ENCODE peak calls at places on chromosomes 3 and 15, in ten cellular contexts. W, L, D, H, R, A, O, N, G and C are unnamed samples.

GRCh38 chr3:189629803-189630455 is 1.3 kb upstream of the TP63 start:
- DNase-seq in G (no peak), W (peak), N (no peak), H (no peak), A (no peak), O (no peak), D (no peak), L (no peak), R (peak), C (peak)

GRCh38 chr3:195999896-196000295 is 82.0 kb downstream of the TFRC start:
- DNase-seq in N (no peak), H (no peak), D (no peak), W (no peak), O (no peak), G (no peak), L (no peak), R (no peak), A (no peak), C (no peak)

GRCh38 chr3:195219351-195220045 is 51.5 kb downstream of the XXYLT1 start:
- DNase-seq in L (no peak), O (no peak), G (no peak), W (no peak), A (no peak), H (no peak), N (no peak), R (no peak), D (no peak), C (no peak)

GRCh38 chr15:92394327-92395175 is 870 bp downstream of the ST8SIA2 start:
- DNase-seq in H (no peak), O (no peak), L (peak), N (no peak), A (peak), R (no peak), W (no peak), D (no peak), G (no peak), C (no peak)

GRCh38 chr3:191476053-191476787 is 15.3 kb downstream of the PYDC2 start:
- DNase-seq in L (peak), R (peak), A (no peak), N (no peak), W (no peak), H (no peak), D (no peak), G (no peak), O (no peak), C (no peak)

GRCh38 chr3:79604681-79605080 is 163.1 kb downstream of the ROBO1 start:
- DNase-seq in A (no peak), G (no peak), W (no peak), D (no peak), N (no peak), R (peak), H (no peak), L (no peak), O (no peak), C (no peak)

GRCh38 chr15:95574053-95574452 is 756.4 kb upstream of the NR2F2 start:
- DNase-seq in D (no peak), G (no peak), N (no peak), L (no peak), R (no peak), W (no peak), A (no peak), O (no peak), H (no peak), C (no peak)

GRCh38 chr15:91787198-91787597 is 66.3 kb upstream of the SLCO3A1 start:
- DNase-seq in L (no peak), H (no peak), D (no peak), O (no peak), R (no peak), W (no peak), G (no peak), A (no peak), N (no peak), C (no peak)

GRCh38 chr3:45426161-45426560 is 37.8 kb downstream of the LARS2 start:
- DNase-seq in W (no peak), R (no peak), O (no peak), H (no peak), D (no peak), A (peak), G (no peak), L (peak), N (no peak), C (no peak)

DNA sequence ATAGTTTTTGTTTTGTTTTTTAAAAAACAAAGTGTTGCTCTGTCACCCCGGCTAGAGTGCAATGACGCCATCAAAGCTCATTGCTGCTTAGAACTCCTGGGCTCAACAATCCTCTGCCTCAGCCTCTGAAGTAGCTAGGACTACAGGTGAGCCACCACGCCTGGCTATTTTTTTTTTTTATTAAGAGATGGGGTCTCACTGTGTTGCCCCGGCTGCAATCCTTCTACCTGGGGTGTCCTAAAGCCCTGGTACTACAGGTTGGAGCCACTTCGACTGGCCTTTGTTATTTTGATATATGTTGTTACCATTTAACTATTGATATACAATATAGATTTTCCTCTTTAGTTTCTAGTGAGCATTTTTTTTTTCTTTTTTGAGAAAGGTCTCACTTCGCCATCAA is 2.6 kb downstream of the NGLY1 start:
- DNase-seq in L (no peak), R (no peak), O (no peak), W (no peak), N (no peak), H (no peak), D (no peak), A (no peak), G (no peak), C (no peak)
- H3K4me2 ChIP-seq in L (no peak), R (no peak), O (peak), W (no peak), N (no peak), H (peak), D (peak), A (no peak), G (no peak), C (no peak)

DNA sequence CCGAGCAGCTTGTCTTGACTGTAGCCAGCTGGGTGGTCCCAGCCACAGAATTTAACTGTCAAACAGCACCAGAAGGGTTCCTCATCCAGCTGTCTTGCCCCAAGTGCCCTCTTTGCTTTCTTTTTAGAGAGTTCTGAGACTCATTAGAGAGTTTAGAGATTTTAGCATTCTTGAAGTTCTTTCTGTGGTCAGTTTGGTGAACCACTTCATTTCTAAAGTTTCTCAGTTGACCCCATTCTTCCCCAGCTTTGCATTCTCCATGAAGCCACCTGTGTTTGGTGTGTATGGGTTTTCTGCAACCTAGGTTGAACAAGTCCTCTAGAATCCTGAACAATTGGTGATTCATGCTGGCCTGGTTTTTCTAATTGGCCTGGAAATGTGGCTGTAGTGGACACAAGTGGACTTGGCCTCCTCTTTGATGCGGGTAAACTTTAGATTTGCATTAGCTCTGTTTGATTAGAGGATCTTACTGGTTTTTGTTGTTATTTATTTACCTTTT is 33.7 kb downstream of the FLNB start:
- DNase-seq in N (peak), H (no peak), L (no peak), A (no peak), D (no peak), W (no peak), O (peak), R (peak), G (peak), C (peak)
- H3K4me2 ChIP-seq in N (no peak), H (no peak), L (no peak), A (no peak), D (no peak), W (peak), O (peak), R (peak), G (peak), C (peak)

GRCh38 chr15:43099105-43099845 is 6.6 kb downstream of the UBR1 start:
- DNase-seq in L (no peak), D (no peak), N (no peak), W (no peak), O (no peak), A (no peak), H (no peak), R (no peak), G (no peak), C (no peak)
- H3K4me2 ChIP-seq in L (no peak), D (no peak), N (no peak), W (no peak), O (no peak), A (no peak), H (no peak), R (no peak), G (no peak), C (no peak)

GRCh38 chr3:4745240-4745620 is 234.0 kb upstream of the BHLHE40 start:
- DNase-seq in G (peak), N (no peak), A (no peak), L (no peak), H (no peak), R (no peak), O (no peak), D (no peak), W (peak), C (peak)
- H3K4me2 ChIP-seq in G (no peak), N (no peak), A (no peak), L (no peak), H (no peak), R (no peak), O (no peak), D (no peak), W (peak), C (no peak)